ENCODE peak calls at places on chromosomes 11 and 22, in four cellular contexts. B is lung, V is pancreas, D is mammary epithelial cell. P is an unnamed sample.

GRCh38 chr11:10328314-10329090 is 23.6 kb downstream of the ADM start:
- DNase-seq in B (no peak), D (peak), V (no peak), P (no peak)

GRCh38 chr11:96309001-96309642 is 33.9 kb downstream of the MAML2 start:
- DNase-seq in V (no peak), D (peak), B (no peak), P (no peak)

GRCh38 chr22:16917144-16918003 is 90.6 kb downstream of the GAB4 start:
- DNase-seq in D (peak), V (no peak), B (peak), P (peak)

GRCh38 chr22:27317156-27317555 is 484.4 kb downstream of the MN1 start:
- DNase-seq in V (no peak), D (no peak), B (no peak), P (no peak)

GRCh38 chr11:98835336-98835735 is 185.4 kb upstream of the CNTN5 start:
- DNase-seq in D (no peak), B (no peak), V (no peak), P (no peak)

GRCh38 chr11:117818036-117818858 is 6.3 kb downstream of the FXYD2 start:
- DNase-seq in V (no peak), D (peak), B (no peak), P (no peak)

GRCh38 chr11:118306556-118306955 is 2.0 kb downstream of the CD3E start:
- DNase-seq in B (no peak), D (no peak), V (no peak), P (no peak)

GRCh38 chr11:61061081-61061826 is 41.0 kb upstream of the CD5 start:
- DNase-seq in D (peak), B (no peak), V (no peak), P (no peak)

GRCh38 chr22:42269407-42270177 is 861 bp downstream of the TCF20 start:
- DNase-seq in V (peak), D (peak), B (peak), P (no peak)

GRCh38 chr22:30949934-30950660 is 18.5 kb downstream of the MORC2 start:
- DNase-seq in B (no peak), D (peak), V (no peak), P (no peak)

GRCh38 chr11:68575025-68575665 is 109.2 kb upstream of the GAL start:
- DNase-seq in B (no peak), V (no peak), D (no peak), P (no peak)

GRCh38 chr11:116980136-116980793 is 118.0 kb downstream of the SIK3 start:
- DNase-seq in D (no peak), V (no peak), B (no peak), P (no peak)

GRCh38 chr11:965206-965775 is 39.6 kb downstream of the AP2A2 start:
- DNase-seq in V (no peak), B (no peak), D (no peak), P (no peak)

GRCh38 chr22:40951795-40952602 is 821 bp downstream of the RBX1 start:
- DNase-seq in D (no peak), B (no peak), V (no peak), P (no peak)

GRCh38 chr11:65213322-65214211 is 31.8 kb downstream of the CAPN1 start:
- DNase-seq in D (no peak), B (no peak), V (no peak), P (no peak)

GRCh38 chr11:111162306-111162705 is 83.2 kb upstream of the POU2AF2 start:
- DNase-seq in D (peak), B (no peak), V (no peak), P (no peak)

GRCh38 chr11:27524155-27524554 is 17.6 kb upstream of the LIN7C start:
- DNase-seq in B (no peak), V (no peak), D (peak), P (no peak)

GRCh38 chr22:17201285-17201945 is 17.8 kb downstream of the ADA2 start:
- DNase-seq in B (no peak), D (no peak), V (no peak), P (peak)

GRCh38 chr11:76587810-76588454 is 82.6 kb downstream of the LRRC32 start:
- DNase-seq in D (no peak), B (no peak), V (no peak), P (no peak)

GRCh38 chr11:34354782-34355181 is 3.0 kb downstream of the ABTB2 start:
- DNase-seq in D (peak), V (no peak), B (no peak), P (no peak)